ENCODE peak calls at places on chromosome 7, in ten cellular contexts. M is endothelial cell; E is iris pigment epithelial cell; V is SK-MEL-5; J is lower lobe of right lung; L is IMR-90; O is stimulated activated CD8-positive, alpha-beta memory T cell treated with anti-CD3 and anti-CD28 coated beads, Interleukin-7, amount 100 ng/mL, for 48 hours; X is endodermal cell; H is CD8-positive, alpha-beta T cell; T is frontal cortex. F is an unnamed sample.

GRCh38 chr7:69912141-69912540 is 313.9 kb downstream of the AUTS2 start:
- DNase-seq in M (no peak), E (no peak), V (no peak), J (no peak), L (no peak), O (no peak), X (no peak), H (no peak), T (no peak), F (no peak)

GRCh38 chr7:30074422-30075030 is 46.3 kb downstream of the PLEKHA8 start:
- DNase-seq in M (no peak), E (peak; percentile 68), V (peak; percentile 69), J (no peak), L (peak; percentile 60), O (no peak), X (no peak), H (no peak), T (no peak), F (peak; percentile 6)

GRCh38 chr7:84446991-84447480 is 252.4 kb upstream of the SEMA3A start:
- DNase-seq in M (no peak), E (no peak), V (no peak), J (no peak), L (no peak), O (no peak), X (no peak), H (no peak), T (no peak), F (no peak)

GRCh38 chr7:142873281-142873784 is 12.2 kb downstream of the TRPV6 start:
- DNase-seq in M (peak; percentile 43), E (peak; percentile 15), V (peak; percentile 78), J (no peak), L (no peak), O (no peak), X (peak; percentile 89), H (no peak), T (no peak), F (no peak)

GRCh38 chr7:22793593-22794462 is 28.8 kb downstream of the TOMM7 start:
- DNase-seq in M (no peak), E (no peak), V (no peak), J (no peak), L (peak; percentile 16), O (no peak), X (no peak), H (no peak), T (no peak), F (no peak)

GRCh38 chr7:65980478-65981250 is 1.3 kb downstream of the GUSB start:
- DNase-seq in M (no peak), E (peak; percentile 8), V (peak; percentile 24), J (peak; percentile 88), L (no peak), O (peak; percentile 26), X (no peak), H (peak; percentile 30), T (no peak), F (peak; percentile 64)

GRCh38 chr7:78301361-78301760 is 502.8 kb downstream of the PHTF2 start:
- DNase-seq in M (no peak), E (peak; percentile 33), V (no peak), J (no peak), L (peak; percentile 56), O (no peak), X (no peak), H (no peak), T (no peak), F (no peak)

GRCh38 chr7:138886501-138886917 is 88.5 kb upstream of the ATP6V0A4 start:
- DNase-seq in M (peak; percentile 27), E (peak; percentile 66), V (peak; percentile 88), J (no peak), L (peak; percentile 73), O (no peak), X (no peak), H (no peak), T (no peak), F (peak; percentile 73)

GRCh38 chr7:92627956-92628355 is 37.8 kb upstream of the FAM133B start:
- DNase-seq in M (no peak), E (no peak), V (no peak), J (no peak), L (no peak), O (no peak), X (no peak), H (no peak), T (no peak), F (no peak)

GRCh38 chr7:38054199-38054598 is 123.8 kb upstream of the STARD3NL start:
- DNase-seq in M (no peak), E (no peak), V (no peak), J (no peak), L (no peak), O (no peak), X (no peak), H (no peak), T (no peak), F (no peak)

GRCh38 chr7:130360518-130360917 is 15.9 kb downstream of the CPA5 start:
- DNase-seq in M (no peak), E (no peak), V (no peak), J (no peak), L (no peak), O (no peak), X (no peak), H (no peak), T (no peak), F (no peak)

GRCh38 chr7:104196161-104196560 is 11.7 kb downstream of the ORC5 start:
- DNase-seq in M (no peak), E (peak; percentile 53), V (no peak), J (no peak), L (peak; percentile 32), O (no peak), X (no peak), H (no peak), T (no peak), F (no peak)

GRCh38 chr7:11298220-11298619 is 324.5 kb downstream of the PHF14 start:
- DNase-seq in M (no peak), E (no peak), V (no peak), J (no peak), L (no peak), O (no peak), X (no peak), H (no peak), T (no peak), F (no peak)

GRCh38 chr7:91168766-91169518 is 95.3 kb upstream of the FZD1 start:
- DNase-seq in M (no peak), E (no peak), V (no peak), J (no peak), L (peak; percentile 68), O (no peak), X (no peak), H (no peak), T (no peak), F (no peak)

GRCh38 chr7:44309271-44310091 is 15.9 kb downstream of the CAMK2B start:
- DNase-seq in M (peak; percentile 64), E (peak; percentile 66), V (no peak), J (peak; percentile 67), L (peak; percentile 32), O (no peak), X (peak; percentile 87), H (no peak), T (peak; percentile 47), F (no peak)

GRCh38 chr7:133310232-133310852 is 57.5 kb downstream of the EXOC4 start:
- DNase-seq in M (no peak), E (peak; percentile 62), V (no peak), J (no peak), L (peak; percentile 35), O (no peak), X (no peak), H (no peak), T (no peak), F (no peak)

GRCh38 chr7:1302936-1303335 is 70.3 kb downstream of the UNCX start:
- DNase-seq in M (no peak), E (no peak), V (no peak), J (no peak), L (no peak), O (no peak), X (no peak), H (no peak), T (no peak), F (no peak)

GRCh38 chr7:108662783-108663182 is 93.1 kb downstream of the DNAJB9 start:
- DNase-seq in M (no peak), E (no peak), V (no peak), J (no peak), L (no peak), O (no peak), X (no peak), H (no peak), T (no peak), F (no peak)

GRCh38 chr7:226281-226882 is 34.0 kb downstream of the FAM20C start:
- DNase-seq in M (no peak), E (peak; percentile 76), V (no peak), J (no peak), L (peak; percentile 72), O (no peak), X (no peak), H (no peak), T (no peak), F (no peak)

GRCh38 chr7:105838273-105839141 is 37.9 kb downstream of the ATXN7L1 start:
- DNase-seq in M (no peak), E (peak; percentile 21), V (no peak), J (peak; percentile 67), L (peak; percentile 73), O (no peak), X (no peak), H (no peak), T (no peak), F (no peak)

GRCh38 chr7:152865461-152865860 is 105.9 kb downstream of the ACTR3B start:
- DNase-seq in M (no peak), E (no peak), V (no peak), J (no peak), L (no peak), O (no peak), X (no peak), H (no peak), T (no peak), F (no peak)

GRCh38 chr7:25521236-25521635 is 292.9 kb upstream of the NPVF start:
- DNase-seq in M (no peak), E (no peak), V (no peak), J (no peak), L (no peak), O (no peak), X (peak; percentile 77), H (no peak), T (no peak), F (no peak)

GRCh38 chr7:53984776-53985175 is 557.4 kb upstream of the VSTM2A start:
- DNase-seq in M (no peak), E (no peak), V (peak; percentile 7), J (no peak), L (no peak), O (no peak), X (no peak), H (no peak), T (no peak), F (no peak)

GRCh38 chr7:135353832-135354231 is 120.2 kb downstream of the STRA8 start:
- DNase-seq in M (no peak), E (peak; percentile 5), V (no peak), J (no peak), L (no peak), O (no peak), X (no peak), H (no peak), T (no peak), F (no peak)

GRCh38 chr7:50068850-50069551 is 24.0 kb downstream of the ZPBP start:
- DNase-seq in M (no peak), E (peak; percentile 12), V (peak; percentile 46), J (no peak), L (no peak), O (no peak), X (peak; percentile 53), H (no peak), T (no peak), F (peak; percentile 31)

GRCh38 chr7:151431768-151432311 is 8.1 kb downstream of the CRYGN start:
- DNase-seq in M (no peak), E (no peak), V (no peak), J (no peak), L (no peak), O (no peak), X (no peak), H (no peak), T (no peak), F (no peak)

GRCh38 chr7:2710901-2711551 is 23.0 kb downstream of the AMZ1 start:
- DNase-seq in M (no peak), E (peak; percentile 34), V (peak; percentile 73), J (no peak), L (peak; percentile 32), O (no peak), X (peak; percentile 35), H (no peak), T (no peak), F (peak; percentile 59)

GRCh38 chr7:151008511-151009323 is 15.6 kb downstream of the ATG9B start:
- DNase-seq in M (peak; percentile 70), E (no peak), V (no peak), J (peak; percentile 73), L (no peak), O (peak; percentile 67), X (peak; percentile 97), H (peak; percentile 56), T (peak; percentile 59), F (peak; percentile 76)